ENCODE peak calls at places on chromosomes 2 and 18, in six cellular contexts. R, K, H, Z, L and O are unnamed samples.
A peak's percentile ranks its signal among the peaks of the same experiment; 100 is the strongest.

GRCh38 chr2:204486855-204487254 is 58.4 kb upstream of the PARD3B start:
- DNase-seq in R (no peak), K (peak; percentile 50), H (no peak), Z (no peak), L (no peak), O (no peak)

GRCh38 chr2:173048901-173049661 is 26.6 kb upstream of the MAP3K20 start:
- DNase-seq in R (peak; percentile 76), K (peak; percentile 98), H (peak; percentile 95), Z (peak; percentile 7), L (no peak), O (peak; percentile 53)

GRCh38 chr2:205107810-205108209 is 562.5 kb downstream of the PARD3B start:
- DNase-seq in R (no peak), K (no peak), H (no peak), Z (no peak), L (no peak), O (no peak)

GRCh38 chr2:199739413-199740110 is 111.4 kb downstream of the FTCDNL1 start:
- DNase-seq in R (peak; percentile 48), K (peak; percentile 38), H (peak; percentile 28), Z (peak; percentile 57), L (peak; percentile 40), O (peak; percentile 58)

GRCh38 chr2:184053326-184053725 is 545.0 kb upstream of the ZNF804A start:
- DNase-seq in R (no peak), K (peak; percentile 3), H (no peak), Z (no peak), L (no peak), O (peak; percentile 70)

GRCh38 chr18:9876867-9877654 is 8.7 kb upstream of the TXNDC2 start:
- DNase-seq in R (peak; percentile 49), K (peak; percentile 93), H (peak; percentile 13), Z (no peak), L (no peak), O (no peak)

GRCh38 chr2:76381624-76382023 is 670.9 kb upstream of the GCFC2 start:
- DNase-seq in R (no peak), K (no peak), H (no peak), Z (no peak), L (no peak), O (no peak)

GRCh38 chr18:66707473-66707872 is 103.6 kb upstream of the CDH19 start:
- DNase-seq in R (no peak), K (no peak), H (no peak), Z (no peak), L (no peak), O (no peak)

GRCh38 chr18:61998957-61999356 is 106.2 kb upstream of the RNF152 start:
- DNase-seq in R (no peak), K (peak; percentile 93), H (peak; percentile 3), Z (no peak), L (no peak), O (no peak)

GRCh38 chr2:40123321-40123720 is 328.6 kb downstream of the SLC8A1 start:
- DNase-seq in R (no peak), K (peak; percentile 64), H (no peak), Z (no peak), L (no peak), O (no peak)

GRCh38 chr2:86704482-86704971 is 15.6 kb upstream of the RMND5A start:
- DNase-seq in R (peak; percentile 20), K (peak; percentile 91), H (peak; percentile 92), Z (no peak), L (no peak), O (no peak)

GRCh38 chr18:59672125-59672769 is 25.0 kb downstream of the CCBE1 start:
- DNase-seq in R (no peak), K (peak; percentile 70), H (no peak), Z (no peak), L (no peak), O (peak; percentile 79)

GRCh38 chr18:41145526-41145925 is 809.5 kb upstream of the PIK3C3 start:
- DNase-seq in R (no peak), K (no peak), H (no peak), Z (no peak), L (no peak), O (no peak)

GRCh38 chr2:240522406-240522805 is 35.4 kb downstream of the ANKMY1 start:
- DNase-seq in R (no peak), K (no peak), H (no peak), Z (no peak), L (no peak), O (no peak)

GRCh38 chr2:84486436-84487115 is 27.5 kb upstream of the SUCLG1 start:
- DNase-seq in R (no peak), K (peak; percentile 58), H (peak; percentile 42), Z (no peak), L (no peak), O (peak; percentile 65)

GRCh38 chr2:122011493-122012270 is 256.2 kb downstream of the TSN start:
- DNase-seq in R (no peak), K (peak; percentile 43), H (no peak), Z (no peak), L (no peak), O (no peak)

GRCh38 chr2:108092886-108093285 is 106.6 kb downstream of the SLC5A7 start:
- DNase-seq in R (no peak), K (no peak), H (no peak), Z (no peak), L (no peak), O (no peak)

GRCh38 chr2:235641333-235641732 is 147.5 kb downstream of the AGAP1 start:
- DNase-seq in R (peak; percentile 76), K (peak; percentile 63), H (no peak), Z (no peak), L (no peak), O (no peak)

GRCh38 chr2:23321767-23322166 is 63.2 kb upstream of the KLHL29 start:
- DNase-seq in R (no peak), K (no peak), H (no peak), Z (no peak), L (no peak), O (no peak)

GRCh38 chr2:12787891-12788783 is 71.4 kb downstream of the TRIB2 start:
- DNase-seq in R (no peak), K (peak; percentile 98), H (no peak), Z (no peak), L (no peak), O (no peak)

GRCh38 chr2:218781691-218782528 is at the start of gene CYP27A1:
- DNase-seq in R (peak; percentile 67), K (peak; percentile 24), H (peak; percentile 15), Z (no peak), L (no peak), O (peak; percentile 32)

GRCh38 chr2:8662239-8662879 is 19.5 kb upstream of the ID2 start:
- DNase-seq in R (no peak), K (peak; percentile 87), H (peak; percentile 58), Z (no peak), L (no peak), O (no peak)

GRCh38 chr2:191202209-191202721 is 42.9 kb upstream of the MYO1B start:
- DNase-seq in R (no peak), K (peak; percentile 81), H (no peak), Z (no peak), L (no peak), O (no peak)

GRCh38 chr2:52862801-52863200 is 904.8 kb upstream of the CHAC2 start:
- DNase-seq in R (no peak), K (peak; percentile 87), H (no peak), Z (no peak), L (no peak), O (no peak)

GRCh38 chr2:127516031-127516430 is 10.3 kb downstream of the IWS1 start:
- DNase-seq in R (peak; percentile 91), K (peak; percentile 98), H (no peak), Z (no peak), L (no peak), O (no peak)

GRCh38 chr18:61606068-61606660 is 272.9 kb downstream of the CDH20 start:
- DNase-seq in R (peak; percentile 58), K (peak; percentile 63), H (no peak), Z (no peak), L (no peak), O (no peak)

GRCh38 chr2:15059870-15060617 is 427.5 kb downstream of the LRATD1 start:
- DNase-seq in R (no peak), K (peak; percentile 40), H (no peak), Z (no peak), L (no peak), O (peak; percentile 25)

GRCh38 chr18:12345491-12346239 is 31.4 kb downstream of the AFG3L2 start:
- DNase-seq in R (no peak), K (no peak), H (no peak), Z (no peak), L (no peak), O (no peak)

GRCh38 chr2:112958428-112959108 is 19.2 kb upstream of the IL36G start:
- DNase-seq in R (peak; percentile 16), K (peak; percentile 32), H (peak; percentile 74), Z (no peak), L (no peak), O (peak; percentile 61)

GRCh38 chr2:241136191-241136590 is 13.1 kb downstream of the PASK start:
- DNase-seq in R (peak; percentile 1), K (no peak), H (no peak), Z (no peak), L (no peak), O (no peak)

GRCh38 chr18:24584777-24585176 is 124.3 kb downstream of the HRH4 start:
- DNase-seq in R (no peak), K (no peak), H (no peak), Z (no peak), L (no peak), O (no peak)